ENCODE peak calls at places on chromosomes 11 and 22, in four cellular contexts. H is stimulated activated CD8-positive, alpha-beta memory T cell treated with anti-CD3 and anti-CD28 coated beads, Interleukin-2, amount 100 ng/mL, for 1 hour; R is coronary artery; F is hypothalamus. O is an unnamed sample.

GRCh38 chr11:121292503-121293275 is at the start of gene SC5D:
- DNase-seq in H (peak), R (peak), F (peak), O (no peak)

GRCh38 chr11:6611092-6612007 is 666 bp downstream of the TAF10 start:
- DNase-seq in H (no peak), R (peak), F (peak), O (no peak)

GRCh38 chr11:27512238-27512637 is 5.7 kb upstream of the LIN7C start:
- DNase-seq in H (no peak), R (no peak), F (no peak), O (no peak)

GRCh38 chr22:29329581-29329980 is 14.1 kb upstream of the RASL10A start:
- DNase-seq in H (no peak), R (no peak), F (no peak), O (no peak)

GRCh38 chr22:44108806-44109385 is 71.8 kb upstream of the PARVG start:
- DNase-seq in H (no peak), R (no peak), F (no peak), O (no peak)

GRCh38 chr11:18853086-18853720 is 61.6 kb upstream of the PTPN5 start:
- DNase-seq in H (no peak), R (no peak), F (no peak), O (no peak)

GRCh38 chr11:1158681-1159525 is 1.1 kb downstream of the MUC5AC start:
- DNase-seq in H (no peak), R (no peak), F (no peak), O (no peak)

GRCh38 chr11:97860237-97860636 is 1160.5 kb upstream of the CNTN5 start:
- DNase-seq in H (no peak), R (no peak), F (no peak), O (no peak)

GRCh38 chr11:119696378-119697157 is 32.4 kb downstream of the NECTIN1 start:
- DNase-seq in H (no peak), R (no peak), F (no peak), O (no peak)

GRCh38 chr11:4658629-4659453 is 15.1 kb downstream of the OR51E1 start:
- DNase-seq in H (no peak), R (no peak), F (no peak), O (no peak)

GRCh38 chr11:65506770-65507485 is 8.1 kb downstream of the MALAT1 start:
- DNase-seq in H (no peak), R (peak), F (peak), O (no peak)

GRCh38 chr11:130999992-131000770 is 83.9 kb upstream of the SNX19 start:
- DNase-seq in H (no peak), R (no peak), F (no peak), O (no peak)

GRCh38 chr11:122900803-122901202 is 18.2 kb downstream of the JHY start:
- DNase-seq in H (no peak), R (no peak), F (no peak), O (no peak)

GRCh38 chr22:37927129-37927936 is 21.2 kb downstream of the MICALL1 start:
- DNase-seq in H (no peak), R (no peak), F (no peak), O (no peak)

GRCh38 chr11:64788321-64789215 is 10.2 kb upstream of the SF1 start:
- DNase-seq in H (no peak), R (no peak), F (no peak), O (no peak)

GRCh38 chr11:90434858-90435257 is 212.0 kb upstream of the CHORDC1 start:
- DNase-seq in H (no peak), R (no peak), F (no peak), O (no peak)

GRCh38 chr11:72920001-72920400 is 105.8 kb downstream of the ATG16L2 start:
- DNase-seq in H (no peak), R (no peak), F (no peak), O (no peak)

GRCh38 chr11:16280256-16280682 is 76.1 kb downstream of the SOX6 start:
- DNase-seq in H (no peak), R (no peak), F (no peak), O (no peak)

GRCh38 chr22:20582520-20583361 is 75.3 kb downstream of the MED15 start:
- DNase-seq in H (no peak), R (no peak), F (no peak), O (no peak)

GRCh38 chr11:125945011-125945796 is 640 bp upstream of the VSIG10L2 start:
- DNase-seq in H (no peak), R (peak), F (no peak), O (no peak)

GRCh38 chr11:76277298-76278175 is 71.2 kb upstream of the WNT11 start:
- DNase-seq in H (no peak), R (no peak), F (no peak), O (no peak)

GRCh38 chr11:32706985-32707736 is 87.3 kb downstream of the CCDC73 start:
- DNase-seq in H (no peak), R (no peak), F (no peak), O (no peak)

O was measured in SK-N-MC.